ENCODE peak calls at places on chromosome 20, in four cellular contexts. L, U, Y and O are unnamed samples. For H3K27me3 and H3K4me1, the result is how much of the 10 kb centered on the place peaks cover.

GRCh38 chr20:956330-956951 is 40.3 kb upstream of the ANGPT4 start:
- DNase-seq in Y (peak), L (peak), U (peak), O (peak)

GRCh38 chr20:5160882-5161281 is 34.1 kb downstream of the CDS2 start:
- DNase-seq in L (no peak), Y (no peak), U (no peak), O (no peak)

GRCh38 chr20:11001767-11002540 is 328.2 kb upstream of the JAG1 start:
- DNase-seq in U (no peak), Y (no peak), L (no peak), O (no peak)

GRCh38 chr20:57611605-57612311 is 8.5 kb downstream of the ZBP1 start:
- DNase-seq in U (peak), Y (peak), L (no peak), O (no peak)

GRCh38 chr20:58547527-58548475 is 32.6 kb upstream of the APCDD1L start:
- DNase-seq in U (no peak), L (no peak), Y (no peak), O (peak)

GRCh38 chr20:3606021-3606420 is 57.2 kb downstream of the GFRA4 start:
- DNase-seq in U (no peak), Y (no peak), L (no peak), O (no peak)

GRCh38 chr20:50790651-50791277 is 4.1 kb upstream of the BCAS4 start:
- DNase-seq in L (peak), U (peak), Y (peak), O (peak)

GRCh38 chr20:50948132-50948785 is 10.1 kb downstream of the DPM1 start:
- DNase-seq in Y (no peak), L (no peak), U (no peak), O (no peak)

GRCh38 chr20:51710503-51710902 is 57.7 kb downstream of the ATP9A start:
- DNase-seq in L (no peak), U (no peak), Y (no peak), O (no peak)

GRCh38 chr20:17617868-17618672 is 48.2 kb downstream of the DSTN start:
- DNase-seq in U (peak), Y (peak), L (no peak), O (peak)

GRCh38 chr20:41017448-41018042 is 11.1 kb upstream of the TOP1 start:
- DNase-seq in U (no peak), L (no peak), Y (no peak), O (no peak)

GRCh38 chr20:58651548-58651822 is 402 bp downstream of the STX16 start:
- DNase-seq in Y (no peak), U (no peak), L (peak), O (no peak)

GRCh38 chr20:51335329-51335841 is 207.1 kb downstream of the NFATC2 start:
- DNase-seq in Y (no peak), U (no peak), L (no peak), O (no peak)

GRCh38 chr20:18634501-18634900 is 46.6 kb downstream of the DTD1 start:
- DNase-seq in Y (no peak), U (no peak), L (no peak), O (no peak)

GRCh38 chr20:3218307-3218988 is 9.2 kb downstream of the ITPA start:
- DNase-seq in Y (peak), L (peak), U (peak), O (peak)

GRCh38 chr20:18721716-18722115 is 91.9 kb upstream of the SCP2D1 start:
- DNase-seq in U (no peak), L (no peak), Y (no peak), O (no peak)

GRCh38 chr20:49426395-49426794 is 56.1 kb downstream of the KCNB1 start:
- DNase-seq in Y (no peak), L (no peak), U (no peak), O (no peak)
- H3K27me3 ChIP-seq in Y (under half), L (under half), U (under half), O (under half)

DNA sequence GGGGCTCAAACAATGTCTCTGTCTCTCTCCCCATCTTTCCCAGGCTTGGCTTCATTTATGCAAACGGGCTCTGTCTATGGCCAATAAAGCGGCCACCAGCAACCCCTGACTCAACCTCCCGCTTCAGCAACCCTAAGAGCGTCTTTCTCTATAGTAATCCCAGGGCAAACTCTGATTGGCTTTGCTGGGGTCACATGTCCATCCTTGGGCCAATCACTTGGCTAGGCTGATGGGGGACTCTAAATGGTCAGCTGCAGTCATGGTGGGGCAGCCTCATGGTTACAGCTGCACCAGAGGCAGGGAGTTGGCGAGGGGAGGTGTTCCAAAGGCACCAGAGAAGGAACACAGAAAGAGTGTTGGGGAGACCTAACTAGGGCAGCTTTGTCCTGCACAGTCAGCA is 68.5 kb upstream of the BLCAP start:
- DNase-seq in Y (no peak), L (no peak), U (no peak), O (no peak)
- TF ChIP-seq CTCF in Y (no peak), L (no peak), U (no peak), O (no peak)

GRCh38 chr20:31863296-31864085 is 6.8 kb downstream of the DUSP15 start:
- DNase-seq in L (no peak), U (no peak), Y (no peak), O (no peak)
- H3K4me1 ChIP-seq in L (under half), U (under half), Y (under half), O (under half)

DNA sequence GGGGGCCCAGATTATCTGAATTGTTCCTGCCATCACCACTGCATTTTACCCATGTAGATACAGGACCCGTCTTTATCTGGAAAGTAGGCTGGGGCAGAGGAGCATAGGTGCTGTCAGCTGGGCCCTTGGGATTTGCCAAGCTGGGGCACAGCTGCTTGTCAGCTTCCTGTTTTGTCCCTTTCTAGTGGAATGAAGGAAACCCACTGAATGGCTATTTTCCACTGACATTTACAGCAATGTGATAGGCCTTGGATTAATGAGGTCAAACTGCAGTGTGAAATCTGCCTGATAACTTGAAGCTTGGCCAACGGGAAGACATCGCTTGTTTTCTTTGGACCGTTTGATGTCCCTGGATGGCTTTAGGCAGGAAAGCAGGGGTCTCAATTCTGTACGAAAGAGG is 6.7 kb downstream of the PPP1R16B start:
- DNase-seq in U (no peak), L (no peak), Y (no peak), O (no peak)
- H3K27me3 ChIP-seq in U (under half), L (under half), Y (under half), O (under half)

DNA sequence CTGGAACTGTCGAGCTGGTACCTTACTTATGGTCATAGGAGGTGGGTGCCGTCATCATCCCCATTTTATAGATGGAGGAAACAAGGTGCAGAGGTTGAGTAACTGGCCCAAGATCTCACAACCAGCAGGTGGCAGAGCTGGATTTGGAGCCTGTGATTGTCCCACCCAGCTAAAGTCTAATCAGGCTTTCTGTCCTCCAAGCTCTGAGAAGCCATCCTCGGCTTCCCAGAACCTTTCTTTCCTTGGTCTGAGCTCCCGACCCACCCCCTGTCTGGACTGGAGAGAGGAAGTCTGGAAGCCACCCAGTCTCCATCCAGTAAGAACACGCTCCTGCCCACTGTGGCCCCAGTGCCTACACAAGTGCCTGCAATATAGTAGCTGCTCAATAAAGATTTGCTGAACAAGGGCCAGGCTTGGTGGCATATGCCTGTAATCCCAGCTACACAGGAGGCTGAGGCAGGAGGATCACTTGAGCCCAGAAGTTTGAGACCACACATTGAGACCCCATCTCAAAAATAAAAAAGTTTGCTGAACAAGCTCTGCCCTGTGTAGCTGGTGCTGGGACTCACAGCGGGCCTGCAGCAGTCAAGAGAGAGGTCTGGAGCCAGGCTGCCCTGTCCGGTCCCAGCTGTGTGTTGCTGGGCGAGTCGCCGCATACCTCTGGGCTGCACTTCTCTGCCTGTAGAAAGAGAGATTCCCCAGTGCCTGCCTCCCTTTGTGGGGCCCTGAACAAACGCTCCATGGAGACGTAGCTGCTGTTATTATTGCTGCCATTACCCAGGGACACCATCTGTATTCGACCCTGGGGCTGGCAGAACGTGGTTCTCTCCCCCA is 32.5 kb upstream of the DLGAP4 start:
- DNase-seq in Y (no peak), L (no peak), U (no peak), O (no peak)
- TF ChIP-seq CTCF in Y (no peak), L (peak), U (no peak), O (no peak)

DNA sequence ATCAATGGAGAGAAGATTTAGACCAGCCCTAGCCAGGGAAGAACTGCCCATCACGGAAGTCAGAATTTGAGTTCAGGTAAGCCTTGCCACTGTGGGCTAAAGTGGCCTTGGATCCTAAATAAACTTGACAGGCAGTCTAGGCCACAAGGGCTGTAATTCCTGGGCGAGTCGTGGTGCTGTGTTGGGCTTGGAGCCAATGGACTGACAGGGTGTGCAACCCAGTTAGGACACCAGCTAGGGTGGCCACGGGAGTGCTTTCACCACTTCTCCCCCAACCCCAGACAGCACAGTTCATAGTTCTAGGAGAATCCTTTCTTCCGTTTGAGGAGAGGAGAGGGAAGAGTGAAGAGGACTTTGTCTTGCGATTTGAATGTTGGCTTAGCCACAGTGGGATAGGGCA is 422.4 kb downstream of the DOK5 start:
- DNase-seq in L (no peak), Y (no peak), U (no peak), O (no peak)
- H3K4me1 ChIP-seq in L (under half), Y (under half), U (under half), O (under half)

GRCh38 chr20:46055269-46055668 is 26.3 kb downstream of the SLC12A5 start:
- DNase-seq in U (no peak), L (no peak), Y (no peak), O (no peak)
- H3K27me3 ChIP-seq in U (under half), L (under half), Y (under half), O (under half)

DNA sequence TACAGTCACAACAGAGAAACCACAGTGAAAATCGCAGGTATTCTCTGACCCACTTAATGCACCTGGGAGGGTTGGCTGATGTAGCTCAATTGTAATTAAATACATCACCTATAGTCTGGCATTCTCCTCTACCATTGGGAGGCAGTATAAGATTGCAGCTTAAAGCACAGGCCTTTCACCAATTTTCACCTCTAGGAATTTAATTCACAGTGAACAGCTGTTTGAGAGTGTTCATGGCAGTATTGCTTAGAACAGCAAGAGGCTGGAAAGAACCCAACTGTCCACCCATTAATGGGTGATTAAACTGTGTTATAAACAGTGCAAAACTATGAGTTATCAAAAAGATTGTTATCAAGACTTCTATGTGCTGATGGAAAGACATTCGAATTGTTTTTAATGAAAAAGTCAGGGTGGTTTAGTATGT is 2.0 kb downstream of the EDEM2 start:
- DNase-seq in U (peak), L (no peak), Y (peak), O (no peak)
- TF ChIP-seq CTCF in U (peak), L (peak), Y (peak), O (peak)

GRCh38 chr20:23915844-23916243 is 36.3 kb upstream of the CST5 start:
- DNase-seq in U (no peak), Y (no peak), L (no peak), O (no peak)
- H3K4me1 ChIP-seq in U (under half), Y (under half), L (under half), O (under half)

GRCh38 chr20:63029358-63030121 is 22.8 kb upstream of the BHLHE23 start:
- DNase-seq in Y (no peak), L (no peak), U (no peak), O (no peak)
- H3K27me3 ChIP-seq in Y (under half), L (half or more), U (under half), O (half or more)